ENCODE peak calls at places on chromosomes 12 and 14, in nine cellular contexts. M is IMR-90, Y is fibroblast of lung, E is ovary, G is left ventricle myocardium inferior, A is kidney, Q is coronary artery, J is aorta, X is tibial artery. P is an unnamed sample.
A peak's percentile ranks its signal among the peaks of the same experiment; 100 is the strongest.

GRCh38 chr12:29350080-29350479 is 30.9 kb downstream of the ERGIC2 start:
- DNase-seq in J (no peak), Y (peak; percentile 51), M (peak; percentile 36), E (no peak), A (no peak), G (no peak), Q (no peak), X (no peak), P (no peak)

GRCh38 chr12:58026892-58027891 is 85.8 kb downstream of the ATP23 start:
- DNase-seq in Q (no peak), J (no peak), A (no peak), E (no peak), X (no peak), Y (no peak), G (no peak), M (no peak), P (peak; percentile 46)

GRCh38 chr12:119964876-119965275 is 24.2 kb upstream of the BICDL1 start:
- DNase-seq in Y (no peak), E (no peak), Q (no peak), J (no peak), A (no peak), M (no peak), G (no peak), X (no peak), P (no peak)

GRCh38 chr12:123897221-123897620 is 75.4 kb downstream of the CCDC92 start:
- DNase-seq in G (no peak), E (no peak), Y (peak; percentile 44), J (no peak), Q (no peak), X (no peak), M (peak; percentile 72), A (no peak), P (no peak)

GRCh38 chr14:53501361-53502320 is 348.5 kb upstream of the DDHD1 start:
- DNase-seq in Q (no peak), Y (peak; percentile 94), M (peak; percentile 93), G (no peak), A (no peak), E (no peak), X (no peak), J (no peak), P (no peak)

GRCh38 chr12:14776236-14776959 is 26.9 kb downstream of the WBP11 start:
- DNase-seq in A (no peak), E (no peak), G (no peak), Q (no peak), X (no peak), Y (peak; percentile 48), M (peak; percentile 29), J (no peak), P (no peak)

GRCh38 chr14:94123868-94124267 is 5.5 kb downstream of the IFI27L2 start:
- DNase-seq in J (no peak), M (no peak), E (no peak), X (peak; percentile 5), Y (no peak), G (no peak), Q (peak; percentile 31), A (no peak), P (no peak)

GRCh38 chr12:121799175-121799841 is 4.5 kb upstream of the SETD1B start:
- DNase-seq in G (peak; percentile 78), M (peak; percentile 85), X (peak; percentile 91), A (peak; percentile 92), Y (peak; percentile 89), J (peak; percentile 75), Q (no peak), E (no peak), P (peak; percentile 87)

GRCh38 chr12:57049890-57050289 is at the start of gene MYO1A:
- DNase-seq in J (no peak), A (no peak), G (no peak), X (no peak), Q (no peak), M (peak; percentile 19), Y (no peak), E (no peak), P (no peak)

GRCh38 chr12:46435625-46436024 is 63.1 kb upstream of the SLC38A2 start:
- DNase-seq in J (no peak), X (no peak), M (no peak), Q (no peak), G (no peak), Y (no peak), A (no peak), E (no peak), P (no peak)

GRCh38 chr12:105451211-105451610 is 120.7 kb downstream of the C12orf75 start:
- DNase-seq in X (no peak), M (peak; percentile 82), E (no peak), G (no peak), Y (peak; percentile 44), Q (no peak), J (no peak), A (no peak), P (no peak)

GRCh38 chr12:121295123-121295745 is 1.3 kb downstream of the CAMKK2 start:
- DNase-seq in M (no peak), E (no peak), A (no peak), X (no peak), J (no peak), Q (peak; percentile 49), Y (no peak), G (no peak), P (no peak)

GRCh38 chr12:93142881-93143280 is 213.8 kb upstream of the EEA1 start:
- DNase-seq in G (no peak), Y (no peak), J (no peak), Q (no peak), A (no peak), M (no peak), X (no peak), E (no peak), P (no peak)

GRCh38 chr14:93115920-93116675 is at the start of gene ITPK1:
- DNase-seq in A (peak; percentile 90), Q (no peak), X (peak; percentile 78), G (peak; percentile 55), Y (peak; percentile 38), M (peak; percentile 41), J (peak; percentile 74), E (peak; percentile 73), P (peak; percentile 61)

GRCh38 chr12:5945071-5946008 is at the start of gene ANO2:
- DNase-seq in J (no peak), X (no peak), M (no peak), G (no peak), E (no peak), Q (no peak), Y (no peak), A (peak; percentile 77), P (no peak)

GRCh38 chr12:121964813-121965643 is 46.6 kb downstream of the CFAP251 start:
- DNase-seq in M (peak; percentile 61), J (no peak), Q (no peak), A (no peak), X (no peak), E (no peak), G (no peak), Y (peak; percentile 44), P (no peak)

GRCh38 chr14:80946797-80947196 is 5.3 kb upstream of the CEP128 start:
- DNase-seq in M (no peak), Y (no peak), A (no peak), Q (no peak), X (no peak), G (no peak), E (no peak), J (no peak), P (no peak)
- H3K4me3 ChIP-seq in M (no peak overlapping the region), Y (no peak overlapping the region), A (no peak overlapping the region), Q (no peak overlapping the region), X (no peak overlapping the region), G (no peak overlapping the region), E (no peak overlapping the region), J (no peak overlapping the region), P (no peak overlapping the region)

GRCh38 chr14:39184628-39185255 is 9.7 kb downstream of the PNN start:
- DNase-seq in Y (no peak), A (no peak), X (no peak), Q (no peak), G (no peak), M (no peak), J (no peak), E (no peak), P (no peak)

GRCh38 chr14:39181693-39182047 is 6.6 kb downstream of the PNN start:
- DNase-seq in Y (no peak), J (no peak), X (no peak), E (no peak), G (no peak), A (no peak), M (no peak), Q (no peak), P (no peak)

GRCh38 chr14:39186941-39187525 is 12.0 kb downstream of the PNN start:
- DNase-seq in M (no peak), A (no peak), G (no peak), Y (no peak), J (no peak), X (no peak), E (no peak), Q (no peak), P (no peak)

GRCh38 chr14:39182770-39183684 is 8.0 kb downstream of the PNN start:
- DNase-seq in X (no peak), E (no peak), A (no peak), G (no peak), Y (no peak), J (no peak), M (no peak), Q (no peak), P (no peak)

GRCh38 chr14:39185256-39186049 is 10.4 kb downstream of the PNN start:
- DNase-seq in Y (no peak), Q (no peak), A (no peak), J (no peak), X (no peak), E (no peak), M (no peak), G (no peak), P (no peak)
- H3K4me3 ChIP-seq in Y (no peak overlapping the region), Q (no peak overlapping the region), A (no peak overlapping the region), J (no peak overlapping the region), X (no peak overlapping the region), E (no peak overlapping the region), M (no peak overlapping the region), G (no peak overlapping the region), P (no peak overlapping the region)

DNA sequence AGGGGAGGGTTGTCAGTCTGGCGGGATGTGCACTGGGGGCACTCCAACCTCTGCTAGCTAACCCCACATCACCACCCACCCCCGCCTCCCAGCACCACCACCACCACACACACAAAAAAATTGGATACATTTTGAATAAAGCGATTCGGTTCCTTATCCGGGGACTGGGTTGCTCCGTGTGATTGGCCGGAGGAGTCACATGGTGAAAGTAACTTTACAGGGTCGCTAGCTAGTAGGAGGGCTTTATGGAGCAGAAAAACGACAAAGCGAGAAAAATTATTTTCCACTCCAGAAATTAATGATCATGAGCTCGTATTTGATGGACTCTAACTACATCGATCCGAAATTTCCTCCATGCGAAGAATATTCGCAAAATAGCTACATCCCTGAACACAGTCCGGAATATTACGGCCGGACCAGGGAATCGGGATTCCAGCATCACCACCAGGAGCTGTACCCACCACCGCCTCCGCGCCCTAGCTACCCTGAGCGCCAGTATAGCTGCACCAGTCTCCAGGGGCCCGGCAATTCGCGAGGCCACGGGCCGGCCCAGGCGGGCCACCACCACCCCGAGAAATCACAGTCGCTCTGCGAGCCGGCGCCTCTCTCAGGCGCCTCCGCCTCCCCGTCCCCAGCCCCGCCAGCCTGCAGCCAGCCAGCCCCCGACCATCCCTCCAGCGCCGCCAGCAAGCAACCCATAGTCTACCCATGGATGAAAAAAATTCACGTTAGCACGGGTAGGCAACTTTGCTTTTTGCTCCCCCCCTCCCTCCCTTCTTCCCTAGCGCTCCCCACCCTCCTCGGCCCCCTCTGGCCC is at the start of gene HOXC4:
- DNase-seq in E (peak; percentile 60), J (peak; percentile 61), M (peak; percentile 1), Y (peak; percentile 42), G (no peak), Q (no peak), X (no peak), A (no peak), P (no peak)
- H3K4me3 ChIP-seq in E (peak within 1 kb of the TSS; percentile 34), J (peak within 1 kb of the TSS; percentile 90), M (peak within 1 kb of the TSS; percentile 15), Y (peak within 1 kb of the TSS; percentile 85), G (peak within 1 kb of the TSS; percentile 58), Q (peak within 1 kb of the TSS; percentile 83), X (peak within 1 kb of the TSS; percentile 40), A (peak within 1 kb of the TSS; percentile 58), P (peak within 1 kb of the TSS; percentile 63)

GRCh38 chr12:131800594-131801135 is 27.5 kb upstream of the MMP17 start:
- DNase-seq in Q (no peak), G (no peak), M (no peak), E (no peak), Y (no peak), A (no peak), J (no peak), X (no peak), P (no peak)
- H3K4me3 ChIP-seq in Q (no peak overlapping the region), G (no peak overlapping the region), M (no peak overlapping the region), E (no peak overlapping the region), Y (no peak overlapping the region), A (no peak overlapping the region), J (no peak overlapping the region), X (no peak overlapping the region), P (no peak overlapping the region)

P was measured in psoas muscle.